ENCODE peak calls at places on chromosomes 12 and 14, in four cellular contexts. K is foreskin keratinocyte, Z is GM12865, I is PC-3. L is an unnamed sample.

GRCh38 chr12:8948711-8949524 is 527 bp downstream of the M6PR start:
- DNase-seq in I (peak), Z (peak), K (peak), L (no peak)

GRCh38 chr14:68780358-68781160 is 12.3 kb downstream of the ZFP36L1 start:
- DNase-seq in K (peak), I (peak), Z (no peak), L (no peak)

GRCh38 chr14:93331375-93332031 is 1.3 kb downstream of the BTBD7 start:
- DNase-seq in Z (no peak), K (no peak), I (peak), L (no peak)

GRCh38 chr12:121114019-121114639 is 18.5 kb upstream of the P2RX7 start:
- DNase-seq in I (no peak), K (peak), Z (no peak), L (no peak)

GRCh38 chr12:76356094-76356493 is 7.9 kb upstream of the BBS10 start:
- DNase-seq in Z (no peak), I (no peak), K (no peak), L (no peak)

GRCh38 chr12:26848156-26848825 is 15.3 kb upstream of the ITPR2 start:
- DNase-seq in Z (no peak), I (no peak), K (peak), L (no peak)

GRCh38 chr12:86697916-86698315 is 441.7 kb upstream of the MGAT4C start:
- DNase-seq in K (no peak), I (no peak), Z (no peak), L (no peak)

GRCh38 chr14:65866906-65867305 is 454.4 kb downstream of the FUT8 start:
- DNase-seq in Z (no peak), K (no peak), I (no peak), L (no peak)

GRCh38 chr14:102525213-102526143 is 15.9 kb upstream of the ANKRD9 start:
- DNase-seq in I (peak), Z (peak), K (peak), L (no peak)

GRCh38 chr12:53078425-53079225 is 565 bp downstream of the SPRYD3 start:
- DNase-seq in I (peak), Z (peak), K (peak), L (peak)

GRCh38 chr14:68979722-68980552 is 835 bp upstream of the ACTN1 start:
- DNase-seq in K (peak), I (peak), Z (no peak), L (no peak)

GRCh38 chr14:38207830-38208815 is at the start of gene SSTR1:
- DNase-seq in Z (no peak), I (no peak), K (no peak), L (peak)

GRCh38 chr14:32255855-32256254 is 52.8 kb upstream of the RNU6-8 start:
- DNase-seq in K (no peak), I (no peak), Z (no peak), L (no peak)

GRCh38 chr12:78156751-78157150 is 326.1 kb downstream of the NAV3 start:
- DNase-seq in K (peak), Z (no peak), I (peak), L (no peak)

GRCh38 chr12:112418248-112418595 is 525 bp upstream of the PTPN11 start:
- DNase-seq in Z (peak), I (no peak), K (no peak), L (no peak)

GRCh38 chr14:77033622-77034521 is 5.4 kb upstream of the IRF2BPL start:
- DNase-seq in K (peak), Z (peak), I (peak), L (peak)

GRCh38 chr12:122024132-122024785 is 2.6 kb downstream of the BCL7A start:
- DNase-seq in K (no peak), Z (no peak), I (no peak), L (no peak)

GRCh38 chr12:21912318-21912717 is 28.9 kb downstream of the ABCC9 start:
- DNase-seq in Z (no peak), I (peak), K (no peak), L (no peak)

GRCh38 chr14:62943202-62943601 is 102.1 kb downstream of the KCNH5 start:
- DNase-seq in K (peak), I (no peak), Z (no peak), L (no peak)

GRCh38 chr14:72704507-72704906 is 189.4 kb downstream of the DPF3 start:
- DNase-seq in K (no peak), I (no peak), Z (no peak), L (no peak)

GRCh38 chr12:88566430-88566829 is 13.8 kb downstream of the KITLG start:
- DNase-seq in Z (no peak), I (peak), K (no peak), L (no peak)

GRCh38 chr12:64457036-64457435 is 5.1 kb downstream of the TBK1 start:
- DNase-seq in K (no peak), Z (no peak), I (no peak), L (no peak)

GRCh38 chr12:108804361-108804949 is 52.9 kb downstream of the SSH1 start:
- DNase-seq in K (peak), I (no peak), Z (no peak), L (peak)

GRCh38 chr12:93407283-93407962 is 29.7 kb downstream of the NUDT4 start:
- DNase-seq in Z (no peak), I (no peak), K (no peak), L (no peak)

GRCh38 chr12:16564675-16565074 is 41.3 kb downstream of the LMO3 start:
- DNase-seq in Z (no peak), K (no peak), I (no peak), L (no peak)

GRCh38 chr14:71698027-71698426 is 234.2 kb upstream of the RGS6 start:
- DNase-seq in Z (no peak), K (no peak), I (no peak), L (no peak)

GRCh38 chr12:72570601-72571000 is 298.4 kb downstream of the TRHDE start:
- DNase-seq in I (peak), K (no peak), Z (peak), L (no peak)

GRCh38 chr12:110012137-110012536 is 12.9 kb downstream of the ANKRD13A start:
- DNase-seq in Z (peak), I (no peak), K (no peak), L (no peak)

GRCh38 chr14:64387232-64387737 is 868 bp upstream of the MTHFD1 start:
- DNase-seq in K (no peak), Z (peak), I (peak), L (peak)

GRCh38 chr14:51500776-51501175 is 150.9 kb upstream of the FRMD6 start:
- DNase-seq in Z (no peak), K (no peak), I (no peak), L (no peak)

GRCh38 chr12:112515868-112516267 is 97.1 kb downstream of the PTPN11 start:
- DNase-seq in K (no peak), Z (no peak), I (no peak), L (no peak)

GRCh38 chr12:51871126-51871525 is 16.8 kb upstream of the ANKRD33 start:
- DNase-seq in K (no peak), I (no peak), Z (no peak), L (peak)

GRCh38 chr14:61233436-61233956 is 47.6 kb downstream of the TMEM30B start:
- DNase-seq in K (no peak), I (no peak), Z (peak), L (no peak)

DNA sequence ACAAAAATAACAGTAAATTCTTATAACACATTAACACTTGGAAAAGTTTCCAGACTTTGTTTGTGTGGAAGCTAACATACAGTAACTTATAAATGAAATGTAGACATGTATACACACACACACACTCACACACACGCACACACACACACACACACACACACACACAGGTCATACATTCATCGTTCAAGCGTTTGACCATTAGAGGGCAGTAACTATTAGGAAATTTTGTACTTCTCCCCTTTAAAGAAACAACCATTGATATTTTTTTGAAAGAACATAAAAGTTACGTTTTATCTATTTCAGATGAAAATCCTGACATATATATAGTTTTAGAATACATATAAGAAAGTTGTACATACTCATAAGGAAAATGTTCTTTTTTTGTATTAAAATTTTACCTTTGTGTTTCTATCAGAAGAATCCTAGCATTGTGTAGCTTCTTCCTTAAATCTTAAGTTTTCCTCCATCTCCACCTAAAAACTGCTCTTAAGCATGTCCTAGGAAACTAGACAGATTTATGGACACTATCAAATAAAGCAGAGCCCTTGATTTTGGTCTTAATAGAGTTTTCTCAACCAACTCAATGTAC is 29.0 kb downstream of the PTPRQ start:
- DNase-seq in K (peak), I (peak), Z (peak), L (no peak)
- TF ChIP-seq CTCF in K (peak), I (peak), Z (peak), L (peak)

DNA sequence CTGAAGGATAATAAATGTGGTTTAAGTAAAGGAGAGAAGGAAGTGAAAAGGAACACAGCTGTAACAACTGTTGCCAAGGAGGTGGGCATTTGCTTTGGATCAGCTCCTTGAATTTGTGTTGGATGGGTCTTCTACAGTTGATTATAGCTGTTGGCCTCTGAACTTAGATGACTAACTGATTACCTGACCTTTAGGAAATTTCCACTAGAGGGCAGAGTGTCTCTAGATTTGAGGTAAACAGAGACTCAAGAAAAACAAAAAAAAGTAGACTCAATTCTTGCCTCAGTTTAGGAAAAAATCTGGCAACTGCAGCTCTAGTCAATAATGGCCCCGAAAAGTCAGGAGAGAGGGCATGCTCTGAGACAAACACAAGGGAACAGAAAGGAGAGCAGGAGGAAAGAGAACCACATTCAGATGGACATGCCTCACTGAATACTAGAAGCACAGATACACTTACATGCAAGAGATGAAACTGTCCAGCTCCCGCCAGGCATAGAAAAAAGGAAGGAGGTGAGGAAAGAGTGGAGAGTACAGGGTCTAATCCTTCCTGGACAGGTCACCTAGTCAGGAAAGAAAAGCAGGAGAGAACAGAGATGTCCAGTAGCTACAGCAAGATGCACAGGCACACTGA is 20.6 kb downstream of the COX14 start:
- DNase-seq in I (peak), Z (peak), K (no peak), L (no peak)
- TF ChIP-seq CTCF in I (peak), Z (peak), K (peak), L (peak)

GRCh38 chr12:91990525-91990924 is 155.1 kb downstream of the BTG1 start:
- DNase-seq in I (no peak), Z (no peak), K (no peak), L (no peak)

GRCh38 chr12:91994208-91994797 is 151.3 kb downstream of the BTG1 start:
- DNase-seq in I (no peak), Z (no peak), K (no peak), L (no peak)

GRCh38 chr12:91993287-91994028 is 152.2 kb downstream of the BTG1 start:
- DNase-seq in K (no peak), Z (no peak), I (no peak), L (no peak)

GRCh38 chr12:91989143-91989542 is 156.5 kb downstream of the BTG1 start:
- DNase-seq in K (no peak), Z (no peak), I (no peak), L (no peak)

DNA sequence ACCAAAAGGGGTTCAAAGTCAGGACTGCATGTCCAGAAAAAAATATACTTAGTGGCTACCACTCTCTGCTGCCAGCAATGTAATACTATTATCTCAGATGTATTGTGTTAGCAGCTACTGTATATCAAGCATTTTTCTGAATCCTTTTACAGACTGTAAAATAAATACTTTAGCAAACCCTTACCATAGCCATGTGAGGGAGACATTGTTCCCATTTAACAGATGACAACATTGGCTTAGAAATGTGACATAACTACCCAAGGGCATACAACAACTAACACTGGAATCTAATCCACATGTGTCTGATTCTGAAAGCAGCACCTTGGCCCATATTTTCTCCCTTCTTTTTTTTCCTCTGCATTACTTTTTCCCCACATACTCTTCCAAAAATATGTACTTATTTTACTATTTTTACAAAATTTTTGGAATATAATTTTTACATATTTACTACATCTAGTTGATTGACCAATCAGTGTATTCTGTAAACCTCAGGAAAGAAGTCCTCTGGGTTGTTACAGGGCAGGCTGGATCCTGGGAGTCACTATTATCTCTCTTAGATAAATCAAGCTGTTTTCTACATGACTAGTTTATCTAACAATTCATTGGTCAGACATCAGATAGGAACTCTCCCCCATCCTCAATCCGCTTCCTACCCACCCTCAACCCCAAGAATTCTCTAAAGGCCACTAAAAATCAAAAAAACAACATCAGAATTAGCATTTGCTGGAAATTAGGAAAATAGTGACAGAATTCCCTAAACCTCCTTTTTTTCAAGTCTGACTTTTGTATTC is 154.1 kb downstream of the BTG1 start:
- DNase-seq in K (no peak), I (peak), Z (peak), L (no peak)
- TF ChIP-seq CTCF in K (peak), I (peak), Z (no peak), L (peak)

GRCh38 chr14:45715946-45716345 is 462.9 kb upstream of the MIS18BP1 start:
- DNase-seq in Z (no peak), K (peak), I (peak), L (no peak)

DNA sequence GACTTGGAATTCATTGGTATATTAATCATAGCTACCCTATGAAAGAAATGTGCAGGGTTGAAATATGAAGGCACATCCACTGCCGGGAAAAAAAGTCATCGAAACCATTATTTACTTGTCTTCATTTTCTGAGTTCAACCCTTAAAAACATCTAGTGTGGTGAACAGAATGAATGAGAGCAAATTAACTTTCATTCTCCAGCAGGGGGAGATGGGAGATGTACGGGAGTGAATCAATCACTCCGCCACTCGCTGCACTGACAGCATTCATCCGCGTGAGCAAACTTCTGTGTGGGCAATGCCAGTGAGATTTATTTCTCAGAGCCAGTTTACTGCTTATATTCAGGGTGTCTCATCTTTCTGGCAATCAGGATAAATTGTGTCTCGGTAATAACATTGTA is 463.5 kb upstream of the MIS18BP1 start:
- DNase-seq in K (peak), I (peak), Z (peak), L (no peak)
- TF ChIP-seq CTCF in K (peak), I (peak), Z (no peak), L (peak)

GRCh38 chr12:98154850-98155249 is 360.5 kb upstream of the TMPO start:
- DNase-seq in Z (peak), K (no peak), I (peak), L (no peak)
- TF ChIP-seq CTCF in Z (no peak), K (peak), I (peak), L (peak)

DNA sequence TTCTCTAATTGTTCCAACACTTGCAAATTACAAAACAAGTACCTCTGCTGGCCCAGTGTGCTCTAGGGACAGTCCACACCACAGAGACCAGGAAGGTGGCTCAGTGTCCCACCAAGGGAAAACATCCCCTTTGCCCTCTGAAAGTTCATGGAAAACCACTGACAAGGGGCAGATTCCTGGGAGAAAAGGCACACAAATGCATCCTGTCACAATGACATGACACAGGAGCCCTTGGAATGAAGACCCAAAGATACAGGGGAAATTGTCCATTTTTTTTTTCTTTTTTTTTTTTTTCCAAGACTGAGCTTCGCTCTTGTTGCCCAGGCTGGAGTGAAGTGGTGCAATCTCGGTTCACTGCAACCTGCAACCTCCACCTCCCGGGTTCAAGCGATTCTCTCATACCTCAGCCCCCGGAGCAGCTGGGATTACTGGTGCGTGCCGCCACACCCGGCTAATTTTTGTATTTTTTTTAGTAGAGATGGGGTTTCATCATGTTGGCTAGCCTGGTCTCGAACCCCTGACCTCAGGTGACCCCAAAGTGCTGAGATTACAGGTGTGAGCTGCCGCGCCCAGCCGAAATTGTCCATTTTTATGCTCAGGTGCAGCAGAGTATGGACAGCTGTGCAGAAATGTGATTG is 19.3 kb upstream of the CYP46A1 start:
- DNase-seq in K (no peak), I (no peak), Z (peak), L (no peak)
- TF ChIP-seq CTCF in K (no peak), I (no peak), Z (no peak), L (no peak)